ENCODE peak calls at places on chromosomes 6 and 20, in four cellular contexts. X is sigmoid colon, M is BJ, Q is AG04450. C is an unnamed sample.

GRCh38 chr20:20782221-20782620 is 69.8 kb upstream of the RALGAPA2 start:
- DNase-seq in M (no peak), Q (no peak), X (no peak), C (no peak)

GRCh38 chr20:58900292-58900931 is 47.9 kb downstream of the GNAS start:
- DNase-seq in Q (no peak), M (no peak), X (no peak), C (no peak)

GRCh38 chr6:3442444-3443220 is 14.2 kb downstream of the SLC22A23 start:
- DNase-seq in Q (no peak), M (no peak), X (no peak), C (no peak)

GRCh38 chr20:16518068-16518783 is 55.0 kb downstream of the KIF16B start:
- DNase-seq in X (no peak), M (no peak), Q (peak; percentile 7), C (no peak)

GRCh38 chr6:138597336-138597735 is 98.0 kb upstream of the NHSL1 start:
- DNase-seq in M (no peak), Q (no peak), X (no peak), C (peak; percentile 79)

GRCh38 chr6:154448448-154449096 is 61.9 kb downstream of the CNKSR3 start:
- DNase-seq in Q (peak; percentile 86), M (no peak), X (peak; percentile 87), C (peak; percentile 57)

GRCh38 chr6:117561128-117561527 is 41.2 kb downstream of the GOPC start:
- DNase-seq in X (no peak), M (no peak), Q (no peak), C (no peak)

GRCh38 chr20:41177636-41178035 is 40.3 kb downstream of the PLCG1 start:
- DNase-seq in X (no peak), M (peak; percentile 82), Q (peak; percentile 64), C (peak; percentile 81)

GRCh38 chr20:59363094-59363493 is 62.7 kb downstream of the EDN3 start:
- DNase-seq in M (no peak), Q (no peak), X (no peak), C (no peak)

DNA sequence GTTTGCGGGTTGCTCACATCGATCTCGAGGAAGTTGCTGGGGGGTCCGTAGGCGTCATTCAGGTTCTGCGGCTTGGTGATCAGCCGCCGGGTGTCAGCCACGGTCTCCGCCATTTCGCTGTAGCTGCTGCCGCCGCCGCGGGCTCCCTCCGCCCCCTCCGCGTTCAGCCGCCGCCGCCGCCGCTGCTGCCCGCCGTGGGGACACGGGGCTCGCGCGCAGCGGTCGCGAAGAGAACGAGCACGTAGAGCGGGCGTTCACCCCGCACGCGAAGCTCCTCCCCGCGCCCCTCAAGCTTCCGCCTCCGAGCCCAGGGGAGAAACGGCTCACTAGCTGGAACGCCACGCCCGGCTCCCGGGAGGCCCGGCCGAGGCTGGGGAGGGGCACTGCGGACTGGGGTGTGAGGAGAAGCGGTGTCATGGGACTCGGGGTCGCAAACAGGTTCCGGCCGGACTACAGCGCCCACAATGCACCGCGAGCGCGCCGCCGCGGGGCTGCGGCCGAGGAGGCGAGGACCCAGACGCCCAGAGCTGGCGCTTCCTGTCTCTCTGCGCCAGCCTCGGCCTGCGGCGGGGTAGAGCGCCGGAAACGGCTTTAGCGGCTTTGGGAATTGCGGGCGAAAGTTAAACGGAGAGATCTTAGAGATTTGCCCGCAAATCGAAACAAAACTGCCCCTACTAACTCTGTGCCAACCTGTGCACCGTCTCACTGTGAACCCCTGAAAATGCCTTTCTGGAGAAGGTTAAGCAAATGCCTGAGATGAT is at the start of gene SNX3:
- DNase-seq in X (peak; percentile 98), M (peak; percentile 89), Q (peak; percentile 90), C (peak; percentile 87)
- H3K4me3 ChIP-seq in X (peak within 1 kb of the TSS; percentile 94), M (peak within 1 kb of the TSS; percentile 95), Q (peak within 1 kb of the TSS; percentile 86), C (peak within 1 kb of the TSS; percentile 85)

GRCh38 chr6:157033428-157034140 is 256.4 kb downstream of the ARID1B start:
- DNase-seq in M (no peak), Q (no peak), X (no peak), C (no peak)
- H3K4me3 ChIP-seq in M (peak overlapping the region; percentile 35), Q (peak overlapping the region; percentile 62), X (no peak overlapping the region), C (peak overlapping the region; percentile 31)

GRCh38 chr6:303263-303662 is 11.0 kb downstream of the DUSP22 start:
- DNase-seq in X (no peak), M (no peak), Q (no peak), C (no peak)

GRCh38 chr6:306641-307061 is 14.4 kb downstream of the DUSP22 start:
- DNase-seq in M (no peak), X (no peak), Q (no peak), C (no peak)

GRCh38 chr6:305371-306206 is 13.3 kb downstream of the DUSP22 start:
- DNase-seq in X (no peak), M (no peak), Q (no peak), C (no peak)

GRCh38 chr6:303948-304558 is 11.8 kb downstream of the DUSP22 start:
- DNase-seq in M (no peak), Q (no peak), X (no peak), C (no peak)

DNA sequence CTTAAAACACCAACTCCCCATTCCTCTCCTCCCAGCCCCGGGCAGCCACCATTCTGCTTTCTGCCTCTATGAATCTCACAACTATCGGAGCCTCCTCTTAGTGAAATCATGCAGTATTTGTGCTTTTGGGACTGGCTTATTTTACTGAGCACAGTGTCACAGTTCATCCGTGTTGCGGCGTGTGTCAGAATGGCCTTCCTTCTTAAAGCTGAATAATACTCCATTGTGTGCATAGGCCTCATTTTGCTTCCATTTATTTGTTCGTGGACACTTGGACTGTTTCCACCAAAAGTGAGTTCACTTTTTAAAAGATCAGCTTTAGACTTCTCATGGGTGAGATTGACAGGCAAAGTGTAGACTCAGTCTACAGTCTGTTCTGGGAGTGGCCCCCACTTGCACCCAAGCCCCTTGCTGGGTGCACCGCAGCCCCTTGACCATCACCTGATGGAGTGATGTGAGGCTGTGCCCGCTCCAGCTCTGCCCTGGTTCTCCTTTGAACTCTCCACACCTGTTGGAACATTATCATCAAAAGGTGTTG is 12.6 kb downstream of the DUSP22 start:
- DNase-seq in X (no peak), M (no peak), Q (no peak), C (no peak)
- H3K4me3 ChIP-seq in X (no peak overlapping the region), M (no peak overlapping the region), Q (no peak overlapping the region), C (no peak overlapping the region)

GRCh38 chr20:53574819-53575218 is 18.8 kb downstream of the ZNF217 start:
- DNase-seq in X (no peak), Q (no peak), M (no peak), C (no peak)

GRCh38 chr20:53576586-53577318 is 16.9 kb downstream of the ZNF217 start:
- DNase-seq in X (no peak), M (no peak), Q (no peak), C (no peak)

GRCh38 chr20:53576195-53576580 is 17.5 kb downstream of the ZNF217 start:
- DNase-seq in Q (no peak), X (no peak), M (no peak), C (no peak)

GRCh38 chr20:53574259-53574789 is 19.3 kb downstream of the ZNF217 start:
- DNase-seq in M (no peak), X (no peak), Q (no peak), C (no peak)

DNA sequence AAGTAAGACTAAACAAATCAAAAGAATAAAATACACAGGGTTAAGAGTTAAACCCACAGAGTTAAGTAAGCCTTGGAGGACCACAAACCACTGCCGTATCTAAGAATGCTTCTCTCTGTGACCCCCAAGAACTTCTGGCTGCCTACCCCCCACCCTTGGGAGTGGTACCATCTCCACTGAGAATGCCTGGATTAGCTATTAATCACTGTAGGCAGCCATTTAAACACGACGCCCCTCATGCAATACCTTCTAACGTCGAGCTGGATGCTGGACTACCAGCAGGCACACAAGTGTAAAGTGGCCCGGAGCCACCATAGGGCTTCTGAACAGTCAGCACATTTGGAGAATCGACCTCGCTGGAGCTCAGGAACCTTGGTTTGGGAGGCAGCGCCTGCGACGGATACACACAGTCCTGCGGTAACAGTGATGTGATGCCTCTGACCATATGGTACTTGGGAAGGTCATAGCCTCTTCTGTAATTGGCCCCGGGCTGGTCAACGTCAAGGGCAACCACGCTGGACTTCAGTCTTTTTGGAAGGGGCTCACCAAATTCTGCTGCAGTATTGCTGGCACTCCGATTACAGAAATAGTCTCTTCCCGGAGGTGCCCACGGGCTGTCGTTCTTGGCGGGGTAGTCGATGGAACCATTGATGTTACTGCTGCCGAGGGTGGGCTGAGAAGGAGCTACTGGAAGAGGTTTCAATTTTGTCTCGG is 18.0 kb downstream of the ZNF217 start:
- DNase-seq in M (no peak), X (no peak), Q (no peak), C (no peak)
- H3K4me3 ChIP-seq in M (no peak overlapping the region), X (no peak overlapping the region), Q (no peak overlapping the region), C (no peak overlapping the region)

GRCh38 chr6:45436544-45437440 is 59.1 kb upstream of the SUPT3H start:
- DNase-seq in X (no peak), Q (no peak), M (no peak), C (peak; percentile 73)
- H3K4me3 ChIP-seq in X (no peak overlapping the region), Q (no peak overlapping the region), M (no peak overlapping the region), C (no peak overlapping the region)

GRCh38 chr6:156618600-156619205 is 158.5 kb upstream of the ARID1B start:
- DNase-seq in X (no peak), M (no peak), Q (no peak), C (no peak)
- H3K4me3 ChIP-seq in X (no peak overlapping the region), M (no peak overlapping the region), Q (no peak overlapping the region), C (no peak overlapping the region)

DNA sequence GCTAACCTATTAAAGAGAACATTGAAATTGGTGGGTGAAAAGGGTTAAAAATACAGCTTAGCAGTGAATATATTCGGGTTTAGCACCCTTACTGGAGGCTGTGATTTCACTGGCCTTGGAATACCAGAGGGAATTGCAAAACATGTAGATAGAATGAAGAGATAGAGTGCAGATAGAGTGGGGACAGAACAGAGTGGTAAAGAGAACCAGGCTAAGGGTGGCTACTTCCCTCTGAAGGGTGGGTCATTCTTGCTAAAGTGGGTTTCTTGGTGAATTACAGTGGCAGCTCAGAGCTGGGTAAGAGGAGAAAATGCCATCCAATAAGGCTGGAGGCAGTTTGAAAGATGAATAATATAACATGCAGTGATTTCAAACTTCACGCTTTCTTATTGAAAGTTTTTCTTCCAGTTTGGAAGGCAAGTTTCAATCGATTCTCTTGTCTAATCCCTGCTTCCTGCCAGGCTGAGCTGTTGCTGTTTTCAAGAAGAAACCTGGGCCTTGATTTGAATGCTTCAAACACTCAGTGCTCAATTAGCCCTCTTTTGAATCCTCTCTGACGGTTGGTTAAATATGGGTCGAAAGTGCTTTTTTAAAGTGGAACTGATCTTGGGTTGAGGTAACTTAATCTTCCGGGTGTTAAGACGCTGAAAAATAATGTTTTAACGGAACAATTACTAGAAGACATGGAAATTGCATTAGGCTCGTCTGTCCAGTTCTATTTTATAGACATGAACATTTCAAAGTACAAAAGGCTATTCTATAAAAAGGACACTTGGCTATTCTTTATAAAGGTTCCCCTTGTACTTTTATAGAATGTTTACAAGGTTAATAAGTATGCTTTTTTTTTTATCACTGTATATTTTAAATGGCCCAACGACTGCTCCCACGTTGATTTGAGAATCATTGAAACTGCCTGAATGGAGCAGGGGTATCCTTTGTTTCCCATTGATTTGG is 203.3 kb downstream of the BCAS1 start:
- DNase-seq in X (no peak), Q (no peak), M (no peak), C (no peak)
- H3K4me3 ChIP-seq in X (no peak overlapping the region), Q (peak overlapping the region; percentile 3), M (no peak overlapping the region), C (no peak overlapping the region)

GRCh38 chr20:8133816-8134451 is 1.9 kb downstream of the PLCB1 start:
- DNase-seq in X (no peak), M (no peak), Q (no peak), C (no peak)
- H3K4me3 ChIP-seq in X (peak overlapping the region; percentile 66), M (no peak overlapping the region), Q (no peak overlapping the region), C (no peak overlapping the region)

GRCh38 chr20:56629464-56630085 is 469 bp downstream of the TFAP2C start:
- DNase-seq in Q (no peak), M (no peak), X (no peak), C (no peak)
- H3K4me3 ChIP-seq in Q (no peak overlapping the region), M (peak overlapping the region; percentile 63), X (peak overlapping the region; percentile 61), C (peak overlapping the region; percentile 47)